ENCODE peak calls at places on chromosomes 4 and X, in five cellular contexts. L is hepatocyte, Q is NB4, T is cardiac muscle cell, E is adrenal gland. I is an unnamed sample.

GRCh38 chr4:164946810-164947209 is 30.6 kb downstream of the TRIM61 start:
- DNase-seq in T (no peak), Q (no peak), L (no peak), E (no peak), I (no peak)

GRCh38 chrX:10496345-10496965 is 123.9 kb downstream of the MID1 start:
- DNase-seq in Q (no peak), L (no peak), E (no peak), T (peak), I (no peak)

GRCh38 chr4:102569200-102569599 is 68.0 kb downstream of the NFKB1 start:
- DNase-seq in Q (peak), E (no peak), T (peak), L (no peak), I (no peak)

GRCh38 chrX:120755066-120755846 is 120.4 kb downstream of the CT47B1 start:
- DNase-seq in T (no peak), E (no peak), L (peak), Q (peak), I (peak)

GRCh38 chr4:112144546-112145325 is 518 bp upstream of the FAM241A start:
- DNase-seq in E (peak), T (no peak), Q (no peak), L (no peak), I (no peak)

GRCh38 chr4:99024481-99025275 is 29.2 kb downstream of the METAP1 start:
- DNase-seq in E (no peak), L (no peak), T (no peak), Q (no peak), I (no peak)

GRCh38 chr4:87030606-87031441 is 96.0 kb downstream of the AFF1 start:
- DNase-seq in E (no peak), T (peak), L (no peak), Q (peak), I (no peak)

GRCh38 chr4:159363376-159363775 is 260.5 kb downstream of the RAPGEF2 start:
- DNase-seq in Q (no peak), E (no peak), L (no peak), T (no peak), I (no peak)

GRCh38 chr4:28232376-28232775 is 1371.7 kb downstream of the STIM2 start:
- DNase-seq in E (no peak), Q (no peak), T (no peak), L (no peak), I (no peak)

GRCh38 chr4:152102184-152103000 is 341.6 kb upstream of the GATB start:
- DNase-seq in E (no peak), Q (no peak), L (no peak), T (no peak), I (no peak)
- H3K4me3 ChIP-seq in E (no peak), Q (no peak), L (no peak), T (no peak), I (no peak)

DNA sequence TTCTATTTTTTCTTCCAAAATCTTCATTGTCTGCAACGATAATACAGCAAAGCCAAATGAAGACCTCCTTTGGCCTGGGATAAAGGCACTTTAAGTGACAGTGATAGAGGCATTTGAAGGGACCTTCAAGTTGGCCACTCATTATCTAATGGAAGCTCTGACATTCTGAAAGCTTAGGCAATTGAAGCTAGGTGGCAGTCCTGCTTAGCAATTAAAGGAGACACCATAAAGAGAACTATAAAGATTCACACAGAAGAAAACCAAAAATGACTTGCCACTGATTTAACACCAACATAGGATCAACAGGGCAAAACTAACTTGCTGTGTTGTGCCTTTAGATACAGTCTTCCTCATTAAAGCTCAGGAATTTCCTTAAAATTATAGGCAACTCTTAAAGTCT is 103.3 kb upstream of the TSPAN7 start:
- DNase-seq in E (no peak), L (peak), T (peak), Q (peak), I (no peak)
- TF ChIP-seq CTCF in E (peak), L (peak), T (no peak), Q (no peak), I (no peak)

DNA sequence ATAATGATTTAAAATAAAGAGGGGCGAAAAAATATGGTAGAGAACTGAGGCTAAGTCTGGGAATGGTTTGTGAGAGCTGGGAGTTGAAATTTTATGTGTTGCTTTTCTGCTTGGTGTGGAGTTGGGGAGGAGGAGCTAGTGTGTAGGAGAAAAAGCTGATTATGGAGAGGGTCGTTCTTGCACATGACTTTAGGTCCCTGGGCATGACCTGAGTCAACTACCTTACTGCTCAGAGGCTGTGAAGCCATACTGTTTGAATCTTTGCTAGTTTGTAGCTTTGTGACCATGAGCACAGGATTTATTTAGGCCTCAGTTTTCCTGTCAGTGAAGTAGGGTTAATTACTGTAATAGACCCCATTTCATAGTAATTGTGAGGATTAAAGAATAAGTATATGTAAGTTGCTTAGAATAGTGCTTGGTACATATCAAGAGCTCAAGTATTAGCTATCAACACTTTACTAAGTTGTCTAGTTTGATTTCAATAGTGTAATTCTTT is 78.6 kb downstream of the KDM6A start:
- DNase-seq in L (no peak), Q (no peak), T (peak), E (no peak), I (no peak)
- H3K4me3 ChIP-seq in L (no peak), Q (no peak), T (peak), E (no peak), I (no peak)

DNA sequence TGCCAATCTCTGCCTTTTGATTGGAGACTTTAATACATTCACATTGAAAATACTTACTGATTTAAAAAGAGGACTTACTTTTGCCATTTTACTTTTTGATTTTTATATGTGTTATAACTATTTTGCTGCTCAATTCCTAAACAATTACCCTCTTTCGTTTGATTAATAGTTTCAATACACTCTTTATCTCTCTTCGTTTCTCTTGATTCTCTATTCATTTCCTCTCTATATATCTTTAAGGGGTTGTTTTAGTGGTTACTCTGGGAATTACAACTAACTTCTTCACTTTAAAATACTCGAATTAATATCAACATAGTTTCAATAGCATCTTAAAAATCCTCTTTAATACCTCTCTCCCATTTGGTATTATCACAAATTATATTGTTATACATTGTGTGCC is 116.6 kb downstream of the PTCHD1 start:
- DNase-seq in L (no peak), T (no peak), E (no peak), Q (no peak), I (no peak)
- TF ChIP-seq CTCF in L (no peak), T (no peak), E (no peak), Q (no peak), I (no peak)

DNA sequence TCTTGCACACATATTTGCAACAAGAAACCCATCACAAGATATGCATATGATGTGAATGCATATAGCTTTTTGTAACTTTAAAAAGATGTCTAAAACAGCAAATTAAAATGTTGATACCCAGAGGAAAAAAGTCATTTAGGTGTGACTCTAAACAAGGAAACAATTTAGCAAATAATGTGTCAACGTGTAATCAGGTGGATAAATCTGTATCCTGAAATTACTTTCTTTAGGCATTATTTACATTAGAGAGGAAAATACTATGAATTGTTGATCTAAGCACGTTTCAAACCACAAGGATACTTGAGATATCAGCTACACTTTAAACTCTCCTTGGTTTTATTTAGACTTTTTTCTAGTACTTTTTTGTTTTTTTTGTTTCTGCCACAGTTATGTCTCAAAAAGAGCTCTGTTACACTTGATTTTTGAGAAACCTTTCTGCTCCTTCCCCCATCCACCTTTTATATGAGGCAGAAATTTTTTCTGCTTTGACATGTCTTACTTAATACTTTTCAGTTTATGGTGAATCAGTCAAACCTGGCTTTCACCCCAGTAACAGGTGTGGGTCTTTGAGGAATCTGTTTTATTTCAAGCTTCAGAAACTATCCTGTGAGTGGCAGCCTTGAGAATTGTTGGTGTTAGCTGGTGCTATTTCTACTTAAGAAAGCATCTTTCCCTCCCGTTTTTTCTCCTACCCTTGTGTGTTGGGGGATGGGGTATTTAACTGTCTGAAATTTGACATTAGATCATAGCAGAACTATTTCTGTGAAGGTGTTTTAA is 1.9 kb downstream of the NPNT start:
- DNase-seq in E (no peak), L (peak), T (no peak), Q (no peak), I (no peak)
- H3K4me3 ChIP-seq in E (no peak), L (peak), T (peak), Q (no peak), I (peak)

GRCh38 chr4:1802151-1802715 is 9.1 kb downstream of the FGFR3 start:
- DNase-seq in E (no peak), T (peak), L (no peak), Q (peak), I (no peak)
- TF ChIP-seq CTCF in E (no peak), T (no peak), L (no peak), Q (no peak), I (no peak)

I was measured in GM12865.